ENCODE peak calls at places on chromosomes 3 and 15, in eight cellular contexts. O is AG04450; N is HL-60; V is cardiac muscle cell; H is HepG2; F is CD8-positive, alpha-beta T cell; P is GM23338; I is hepatocyte. Y is an unnamed sample.

GRCh38 chr3:37824954-37825328 is 36.7 kb upstream of the CTDSPL start:
- DNase-seq in I (no peak), F (no peak), H (no peak), O (no peak), P (peak), V (no peak), N (no peak), Y (no peak)

GRCh38 chr3:9552252-9552999 is 1.2 kb downstream of the LHFPL4 start:
- DNase-seq in P (peak), V (peak), F (peak), I (peak), H (no peak), N (no peak), O (peak), Y (no peak)

GRCh38 chr3:116443096-116443793 is 2.0 kb downstream of the LSAMP start:
- DNase-seq in P (peak), F (no peak), H (no peak), O (no peak), N (no peak), V (peak), I (no peak), Y (no peak)

GRCh38 chr15:62153228-62153627 is 11.9 kb downstream of the C2CD4B start:
- DNase-seq in F (no peak), P (no peak), N (no peak), I (no peak), H (no peak), V (no peak), O (no peak), Y (no peak)

GRCh38 chr3:44409640-44410410 is 67.6 kb downstream of the ZNF445 start:
- DNase-seq in N (no peak), F (no peak), P (no peak), I (no peak), H (no peak), O (no peak), V (no peak), Y (no peak)

GRCh38 chr3:180252683-180253082 is 215.9 kb upstream of the PEX5L start:
- DNase-seq in I (no peak), P (no peak), H (no peak), V (no peak), O (no peak), F (no peak), N (no peak), Y (no peak)

GRCh38 chr3:172346161-172346560 is 102.1 kb downstream of the GHSR start:
- DNase-seq in P (no peak), O (no peak), H (no peak), I (no peak), N (no peak), V (no peak), F (no peak), Y (no peak)

GRCh38 chr15:59380902-59381610 is 8.4 kb upstream of the MYO1E start:
- DNase-seq in F (no peak), V (no peak), O (no peak), H (no peak), I (peak), P (no peak), N (no peak), Y (no peak)

GRCh38 chr3:25665646-25666136 is 984 bp upstream of the TOP2B start:
- DNase-seq in N (no peak), H (no peak), V (no peak), I (no peak), F (no peak), O (no peak), P (no peak), Y (no peak)

GRCh38 chr3:22980346-22980745 is 222.8 kb upstream of the UBE2E2 start:
- DNase-seq in V (peak), I (no peak), O (no peak), F (no peak), P (no peak), H (no peak), N (no peak), Y (no peak)

GRCh38 chr3:121705541-121705940 is 44.0 kb downstream of the GOLGB1 start:
- DNase-seq in I (no peak), N (no peak), O (no peak), H (no peak), P (no peak), V (no peak), F (no peak), Y (no peak)

GRCh38 chr15:101641134-101641764 is 10.9 kb downstream of the TM2D3 start:
- DNase-seq in N (peak), I (peak), H (peak), V (peak), P (peak), O (peak), F (peak), Y (peak)

GRCh38 chr15:64455951-64456350 is 4.4 kb upstream of the ZNF609 start:
- DNase-seq in P (no peak), O (no peak), I (no peak), V (peak), N (no peak), H (no peak), F (peak), Y (no peak)

GRCh38 chr15:69578792-69579587 is 126.4 kb downstream of the RPLP1 start:
- DNase-seq in N (no peak), H (no peak), V (no peak), O (no peak), I (no peak), F (peak), P (no peak), Y (no peak)

GRCh38 chr3:78880588-78881461 is 887.0 kb downstream of the ROBO1 start:
- DNase-seq in P (no peak), I (no peak), N (no peak), F (no peak), V (no peak), H (no peak), O (no peak), Y (no peak)

GRCh38 chr3:12227833-12228232 is 61.0 kb upstream of the PPARG start:
- DNase-seq in V (peak), O (no peak), P (no peak), H (no peak), N (peak), F (no peak), I (no peak), Y (no peak)

GRCh38 chr3:53318522-53318921 is 28.8 kb downstream of the DCP1A start:
- DNase-seq in N (no peak), V (peak), H (no peak), O (peak), I (no peak), F (no peak), P (no peak), Y (no peak)

GRCh38 chr15:38768970-38769369 is 204.4 kb upstream of the RASGRP1 start:
- DNase-seq in N (no peak), O (peak), F (no peak), H (no peak), V (peak), I (peak), P (peak), Y (no peak)

GRCh38 chr3:178714971-178715832 is 179.0 kb downstream of the KCNMB2 start:
- DNase-seq in N (no peak), V (no peak), F (no peak), O (no peak), P (no peak), I (no peak), H (no peak), Y (no peak)

GRCh38 chr3:26106119-26106690 is 316.3 kb downstream of the OXSM start:
- DNase-seq in I (peak), H (no peak), P (no peak), F (no peak), O (no peak), V (no peak), N (no peak), Y (no peak)

GRCh38 chr3:129022114-129022994 is 21.2 kb downstream of the EFCC1 start:
- DNase-seq in V (peak), O (peak), I (no peak), P (no peak), F (no peak), N (no peak), H (no peak), Y (no peak)

GRCh38 chr3:129025108-129025507 is 24.0 kb downstream of the EFCC1 start:
- DNase-seq in V (no peak), N (no peak), P (no peak), F (no peak), I (no peak), H (no peak), O (no peak), Y (no peak)

GRCh38 chr3:129022995-129023332 is 21.9 kb downstream of the EFCC1 start:
- DNase-seq in F (no peak), N (no peak), O (no peak), P (no peak), V (no peak), H (no peak), I (no peak), Y (no peak)

GRCh38 chr3:129025691-129026435 is 24.8 kb downstream of the EFCC1 start:
- DNase-seq in P (no peak), V (no peak), H (no peak), N (no peak), F (no peak), I (no peak), O (no peak), Y (no peak)

GRCh38 chr3:129023909-129024308 is 22.8 kb downstream of the EFCC1 start:
- DNase-seq in V (no peak), F (no peak), O (no peak), P (no peak), I (no peak), N (no peak), H (no peak), Y (no peak)
- TF ChIP-seq CTCF in V (peak), F (no peak), O (peak), P (peak), I (peak), N (no peak), H (peak), Y (peak)

DNA sequence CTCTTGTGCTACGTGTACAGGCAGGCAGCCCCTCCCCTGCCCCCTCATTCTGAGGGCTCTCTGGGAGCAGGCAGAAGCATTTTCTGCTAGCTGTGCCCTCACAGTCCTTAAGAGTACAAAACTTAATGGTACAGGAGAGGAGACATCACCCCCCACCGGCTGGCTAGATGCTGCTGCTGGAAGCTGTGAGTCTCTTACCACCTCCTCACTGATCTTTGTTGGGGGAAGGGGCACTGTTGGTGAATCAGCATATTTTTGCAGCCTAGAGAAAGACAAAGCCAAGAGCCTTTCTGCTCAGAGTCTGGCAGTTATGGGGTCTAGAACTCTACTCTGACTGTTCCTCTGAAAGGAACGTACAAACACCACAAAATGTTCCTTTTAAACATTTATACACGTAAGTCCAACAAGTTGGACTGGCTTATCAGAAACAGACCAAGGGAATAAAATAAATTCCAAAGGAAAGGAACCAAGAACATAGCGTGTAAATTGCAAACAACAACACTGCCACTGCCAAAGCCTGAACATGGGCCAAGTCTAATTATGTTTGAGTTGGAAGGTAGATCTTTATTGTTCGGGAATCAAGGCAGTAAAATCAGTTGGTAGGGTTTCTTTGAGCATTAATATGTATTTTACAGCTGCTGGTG is 27.2 kb downstream of the CLK3 start:
- DNase-seq in H (no peak), P (peak), F (no peak), N (no peak), I (peak), V (peak), O (no peak), Y (no peak)
- H3K4me3 ChIP-seq in H (no peak), P (peak), F (no peak), N (no peak), I (no peak), V (no peak), O (no peak), Y (no peak)

DNA sequence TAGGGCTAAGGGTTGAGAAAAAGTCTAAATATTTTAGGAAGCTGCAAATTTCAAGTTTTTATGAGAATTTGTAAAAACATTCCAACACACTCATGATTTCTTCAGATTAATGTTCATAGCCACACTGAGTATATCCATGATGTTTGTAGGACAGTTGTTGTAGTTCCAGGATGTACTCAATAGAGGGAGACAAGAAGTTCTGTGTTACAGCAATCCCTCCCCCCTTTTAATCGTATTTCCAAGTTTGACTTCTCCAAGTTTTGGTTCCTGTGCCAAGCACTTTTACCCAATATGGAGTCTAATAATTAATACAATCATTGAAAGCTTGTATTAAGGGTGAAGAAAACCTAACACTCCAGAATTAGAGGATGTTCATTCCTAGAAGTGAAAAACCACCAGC is 143.4 kb downstream of the FEZF2 start:
- DNase-seq in I (no peak), N (no peak), H (no peak), P (peak), F (no peak), V (peak), O (no peak), Y (no peak)
- TF ChIP-seq CTCF in I (peak), N (peak), H (no peak), P (peak), F (no peak), V (peak), O (peak), Y (peak)

GRCh38 chr3:159149633-159150032 is 347.8 kb downstream of the MFSD1 start:
- DNase-seq in F (no peak), O (no peak), V (no peak), I (no peak), N (no peak), H (no peak), P (no peak), Y (no peak)

GRCh38 chr3:159148466-159148865 is 346.6 kb downstream of the MFSD1 start:
- DNase-seq in H (no peak), I (no peak), F (no peak), O (no peak), N (no peak), V (no peak), P (no peak), Y (no peak)

GRCh38 chr3:159144472-159144871 is 342.6 kb downstream of the MFSD1 start:
- DNase-seq in H (no peak), I (no peak), P (no peak), N (no peak), O (no peak), V (no peak), F (no peak), Y (no peak)

GRCh38 chr3:159146856-159147255 is 345.0 kb downstream of the MFSD1 start:
- DNase-seq in V (peak), H (no peak), O (no peak), F (no peak), P (no peak), I (no peak), N (no peak), Y (no peak)

DNA sequence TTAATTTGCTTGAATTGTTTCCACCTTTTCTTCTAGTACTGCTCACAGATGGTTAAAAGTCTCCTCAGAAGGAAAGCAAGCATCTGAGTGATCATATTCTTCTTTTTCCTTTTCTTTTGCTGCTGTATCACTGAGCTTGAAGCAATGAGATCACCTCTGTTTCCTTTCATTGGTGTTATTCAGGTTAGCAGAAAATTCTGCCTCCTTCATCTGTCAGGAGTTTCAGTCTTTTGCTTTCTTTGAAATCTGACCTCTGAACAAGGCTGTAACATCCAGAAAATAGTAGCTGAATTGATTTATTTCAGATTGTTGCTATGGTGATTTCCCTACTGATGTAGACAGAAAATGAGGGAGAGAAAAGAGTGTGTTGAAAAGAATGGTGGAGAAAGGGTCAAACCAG is 343.0 kb downstream of the MFSD1 start:
- DNase-seq in N (no peak), O (no peak), F (no peak), V (no peak), H (no peak), P (no peak), I (no peak), Y (no peak)
- H3K4me3 ChIP-seq in N (no peak), O (no peak), F (no peak), V (no peak), H (no peak), P (no peak), I (no peak), Y (no peak)

DNA sequence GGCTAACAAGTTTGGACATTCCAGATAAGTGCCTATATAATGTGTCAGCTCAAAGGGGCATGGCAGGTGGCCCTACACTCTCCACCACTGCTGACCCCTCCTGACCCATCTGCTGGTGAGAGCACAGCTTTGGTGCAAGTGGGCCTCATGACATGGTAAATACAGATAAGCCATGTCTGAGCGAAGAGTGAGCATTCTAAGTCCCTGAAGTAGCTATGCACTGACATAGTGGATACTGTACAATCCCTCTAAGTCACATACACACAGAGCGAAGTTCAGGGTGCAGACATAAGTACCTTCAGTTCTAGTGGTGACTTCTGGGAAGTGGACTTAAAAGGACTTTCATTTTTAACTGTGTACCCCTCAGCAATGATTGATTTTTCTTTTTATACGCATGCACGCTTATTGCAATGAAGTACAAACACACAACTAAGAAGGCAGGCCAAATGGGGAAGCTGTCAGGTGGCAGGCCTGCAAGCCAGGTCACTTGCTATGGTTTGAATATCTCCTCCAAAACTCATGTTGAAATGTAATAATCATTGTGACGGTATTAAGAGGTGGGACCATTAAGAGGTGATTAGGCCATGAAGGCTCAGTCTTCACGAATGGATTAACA is 41.5 kb downstream of the TBC1D2B start:
- DNase-seq in N (no peak), F (no peak), I (peak), P (no peak), V (no peak), H (peak), O (no peak), Y (no peak)
- TF ChIP-seq CTCF in N (no peak), F (no peak), I (no peak), P (no peak), V (no peak), H (peak), O (no peak), Y (no peak)

Y was measured in GM12864.